ENCODE peak calls at places on chromosomes 6 and 20, in nine cellular contexts. W is adrenal gland; F is CD8-positive, alpha-beta memory T cell; I is stimulated activated CD4-positive, alpha-beta T cell treated with anti-CD3 and anti-CD28 coated beads, Interleukin-15, amount 100 ng/mL, for 1 hour; A is AG04450; P is non-pigmented ciliary epithelial cell; L is EH; T is NCI-H524 treated with DMSO at 0.1 percent for 48 hours; O is type B pancreatic cell. D is an unnamed sample.

GRCh38 chr20:6169251-6169650 is 46.4 kb upstream of the FERMT1 start:
- DNase-seq in L (peak), P (no peak), I (no peak), O (no peak), A (no peak), W (peak), F (no peak), T (no peak), D (no peak)

GRCh38 chr6:39823187-39823815 is 31.1 kb downstream of the DAAM2 start:
- DNase-seq in I (no peak), O (no peak), W (peak), P (no peak), A (no peak), L (peak), T (no peak), F (no peak), D (no peak)

GRCh38 chr6:79538481-79538971 is 1.3 kb upstream of the LCA5 start:
- DNase-seq in W (no peak), L (peak), O (no peak), T (no peak), I (no peak), P (no peak), A (no peak), F (no peak), D (no peak)

GRCh38 chr6:11366934-11367637 is 134.6 kb upstream of the NEDD9 start:
- DNase-seq in W (no peak), T (no peak), A (no peak), F (no peak), L (peak), I (no peak), O (no peak), P (no peak), D (no peak)

GRCh38 chr6:30990422-30991086 is 7.0 kb downstream of the MUC21 start:
- DNase-seq in W (no peak), I (no peak), F (no peak), O (no peak), P (no peak), A (no peak), L (peak), T (no peak), D (no peak)

GRCh38 chr6:92708945-92709344 is 710.4 kb downstream of the EPHA7 start:
- DNase-seq in F (no peak), P (no peak), A (no peak), W (no peak), I (no peak), L (no peak), O (no peak), T (no peak), D (no peak)

GRCh38 chr6:140073456-140073855 is 699.0 kb upstream of the CITED2 start:
- DNase-seq in W (no peak), T (no peak), I (no peak), A (no peak), F (no peak), P (no peak), L (peak), O (no peak), D (no peak)

GRCh38 chr20:63086421-63087235 is 79.9 kb upstream of the BHLHE23 start:
- DNase-seq in F (no peak), P (no peak), I (no peak), T (no peak), A (no peak), O (peak), L (no peak), W (peak), D (no peak)

D was measured in kidney epithelial cell.